ENCODE peak calls at places on chromosomes 2 and 18, in four cellular contexts. L is activated T-helper 1 cell treated with anti-CD3 and anti-CD28 coated beads, Interleukin-2, amount 50 U/mL, for 16 hours; F is substantia nigra; N is HEK293T. R is an unnamed sample.

GRCh38 chr2:99481941-99482340 is 7.9 kb downstream of the REV1 start:
- DNase-seq in F (no peak), N (peak; percentile 60), L (no peak), R (no peak)

GRCh38 chr2:218832520-218832919 is 917 bp upstream of the PRKAG3 start:
- DNase-seq in N (no peak), L (no peak), F (no peak), R (peak; percentile 25)

GRCh38 chr18:13726972-13727331 is 479 bp downstream of the RNMT start:
- DNase-seq in N (peak; percentile 23), L (peak; percentile 6), F (peak; percentile 53), R (peak; percentile 39)

GRCh38 chr2:190277234-190278112 is 42.2 kb downstream of the HIBCH start:
- DNase-seq in F (no peak), L (no peak), N (peak; percentile 12), R (peak; percentile 57)

GRCh38 chr2:128585706-128586105 is 267.0 kb upstream of the HS6ST1 start:
- DNase-seq in F (no peak), N (no peak), L (no peak), R (peak; percentile 99)

GRCh38 chr2:14702258-14702657 is 69.7 kb downstream of the LRATD1 start:
- DNase-seq in L (no peak), F (no peak), N (no peak), R (peak; percentile 72)

GRCh38 chr2:123179526-123179925 is 845.6 kb upstream of the CNTNAP5 start:
- DNase-seq in L (no peak), N (no peak), F (no peak), R (no peak)

GRCh38 chr2:85174943-85175342 is 41.8 kb downstream of the TCF7L1 start:
- DNase-seq in N (no peak), L (no peak), F (no peak), R (no peak)

GRCh38 chr2:169743549-169743948 is 9.9 kb downstream of the KLHL23 start:
- DNase-seq in F (peak; percentile 14), N (no peak), L (no peak), R (no peak)

GRCh38 chr2:393711-394696 is 106.1 kb upstream of the ALKAL2 start:
- DNase-seq in N (no peak), L (peak; percentile 28), F (no peak), R (peak; percentile 41)

R was measured in bronchial epithelial cell.